ENCODE peak calls at places on chromosomes 1 and 21, in nine cellular contexts. H is stimulated activated naive B cell treated with anti-CD40 and anti-IgM and Interleukin-4, amounts not matched to agents 10 μg/mL and 1 μg/mL and 100 μg/mL, for 72 hours; N is brain microvascular endothelial cell; P is AG09309; R is EH; D is tibial nerve; V is NCI-H1694; Q is nephron progenitor cell; E is amniotic epithelial cell. S is an unnamed sample.
A peak's percentile ranks its signal among the peaks of the same experiment; 100 is the strongest.

GRCh38 chr1:56877973-56878372 is 23.4 kb downstream of the C8A start:
- DNase-seq in H (no peak), N (no peak), P (no peak), R (peak; percentile 48), D (no peak), V (no peak), Q (no peak), E (no peak), S (no peak)

GRCh38 chr1:245156736-245157505 is 2.1 kb downstream of the KIF26B start:
- DNase-seq in H (peak; percentile 29), N (peak; percentile 37), P (no peak), R (peak; percentile 64), D (no peak), V (no peak), Q (peak; percentile 43), E (peak; percentile 34), S (peak; percentile 78)

GRCh38 chr1:59803458-59804038 is 11.2 kb upstream of the HOOK1 start:
- DNase-seq in H (no peak), N (no peak), P (no peak), R (no peak), D (no peak), V (no peak), Q (no peak), E (no peak), S (no peak)

GRCh38 chr1:232137066-232137465 is 492.9 kb downstream of the SIPA1L2 start:
- DNase-seq in H (no peak), N (no peak), P (no peak), R (no peak), D (no peak), V (no peak), Q (no peak), E (no peak), S (no peak)

GRCh38 chr21:44897326-44898010 is 23.2 kb downstream of the ITGB2 start:
- DNase-seq in H (no peak), N (no peak), P (no peak), R (no peak), D (no peak), V (no peak), Q (peak; percentile 51), E (no peak), S (no peak)

GRCh38 chr1:203557390-203557789 is 63.4 kb downstream of the OPTC start:
- DNase-seq in H (no peak), N (peak; percentile 53), P (no peak), R (peak; percentile 98), D (no peak), V (no peak), Q (no peak), E (peak; percentile 77), S (peak; percentile 12)

GRCh38 chr1:42740756-42741580 is 932 bp upstream of the CLDN19 start:
- DNase-seq in H (no peak), N (no peak), P (no peak), R (no peak), D (no peak), V (no peak), Q (no peak), E (no peak), S (no peak)

GRCh38 chr1:151924691-151925587 is 15.6 kb upstream of the THEM4 start:
- DNase-seq in H (no peak), N (no peak), P (no peak), R (no peak), D (no peak), V (no peak), Q (no peak), E (no peak), S (no peak)

GRCh38 chr1:9426291-9426711 is 113.0 kb upstream of the SLC25A33 start:
- DNase-seq in H (peak; percentile 84), N (no peak), P (no peak), R (no peak), D (no peak), V (no peak), Q (no peak), E (no peak), S (no peak)

GRCh38 chr1:172662464-172663109 is 3.7 kb downstream of the FASLG start:
- DNase-seq in H (peak; percentile 64), N (peak; percentile 81), P (peak; percentile 53), R (peak; percentile 90), D (peak; percentile 42), V (no peak), Q (no peak), E (peak; percentile 84), S (no peak)

GRCh38 chr1:164767257-164768044 is 208.5 kb downstream of the PBX1 start:
- DNase-seq in H (no peak), N (peak; percentile 89), P (peak; percentile 82), R (peak; percentile 96), D (no peak), V (peak; percentile 81), Q (no peak), E (peak; percentile 99), S (no peak)

GRCh38 chr1:173417563-173417962 is 59.6 kb upstream of the PRDX6 start:
- DNase-seq in H (no peak), N (no peak), P (no peak), R (no peak), D (no peak), V (no peak), Q (no peak), E (no peak), S (no peak)

GRCh38 chr1:196877964-196878363 is 9.9 kb upstream of the CFHR4 start:
- DNase-seq in H (no peak), N (no peak), P (no peak), R (peak; percentile 3), D (no peak), V (no peak), Q (peak; percentile 56), E (peak; percentile 3), S (no peak)

GRCh38 chr1:4120557-4121292 is 220.7 kb upstream of the C1orf174 start:
- DNase-seq in H (no peak), N (no peak), P (no peak), R (no peak), D (no peak), V (no peak), Q (no peak), E (no peak), S (no peak)

GRCh38 chr1:210949039-210949438 is 184.9 kb downstream of the KCNH1 start:
- DNase-seq in H (no peak), N (no peak), P (no peak), R (no peak), D (no peak), V (no peak), Q (no peak), E (no peak), S (no peak)

GRCh38 chr1:166839600-166840308 is 479 bp downstream of the POGK start:
- DNase-seq in H (peak; percentile 31), N (no peak), P (no peak), R (peak; percentile 49), D (no peak), V (peak; percentile 6), Q (peak; percentile 64), E (peak; percentile 11), S (peak; percentile 58)

GRCh38 chr1:205480349-205481278 is 23.9 kb upstream of the CDK18 start:
- DNase-seq in H (peak; percentile 39), N (no peak), P (no peak), R (no peak), D (no peak), V (no peak), Q (no peak), E (no peak), S (no peak)

GRCh38 chr1:51063121-51063520 is 38.9 kb upstream of the C1orf185 start:
- DNase-seq in H (no peak), N (peak; percentile 90), P (peak; percentile 79), R (peak; percentile 93), D (no peak), V (no peak), Q (no peak), E (peak; percentile 86), S (no peak)

GRCh38 chr1:52551476-52552235 is 1.2 kb downstream of the TUT4 start:
- DNase-seq in H (no peak), N (peak; percentile 43), P (no peak), R (peak; percentile 41), D (peak; percentile 8), V (no peak), Q (peak; percentile 23), E (peak; percentile 92), S (peak; percentile 43)

GRCh38 chr21:29374481-29374880 is 75.8 kb downstream of the BACH1 start:
- DNase-seq in H (no peak), N (no peak), P (no peak), R (no peak), D (no peak), V (no peak), Q (no peak), E (no peak), S (no peak)

GRCh38 chr1:199696225-199696624 is 331.3 kb upstream of the NR5A2 start:
- DNase-seq in H (no peak), N (no peak), P (no peak), R (no peak), D (no peak), V (no peak), Q (no peak), E (no peak), S (no peak)

GRCh38 chr1:7430047-7430608 is 341.0 kb upstream of the VAMP3 start:
- DNase-seq in H (no peak), N (no peak), P (no peak), R (no peak), D (no peak), V (no peak), Q (no peak), E (no peak), S (no peak)

GRCh38 chr1:27106561-27107323 is 48.2 kb downstream of the SLC9A1 start:
- DNase-seq in H (peak; percentile 82), N (no peak), P (no peak), R (no peak), D (no peak), V (no peak), Q (no peak), E (no peak), S (no peak)

GRCh38 chr1:181016563-181016962 is 6.1 kb downstream of the STX6 start:
- DNase-seq in H (no peak), N (no peak), P (no peak), R (no peak), D (no peak), V (no peak), Q (no peak), E (peak; percentile 77), S (no peak)

GRCh38 chr1:224490540-224491537 is 56.2 kb upstream of the WDR26 start:
- DNase-seq in H (no peak), N (no peak), P (no peak), R (no peak), D (no peak), V (no peak), Q (no peak), E (no peak), S (no peak)

GRCh38 chr1:46128336-46128735 is 4.1 kb downstream of the PIK3R3 start:
- DNase-seq in H (no peak), N (no peak), P (no peak), R (peak; percentile 65), D (no peak), V (no peak), Q (no peak), E (no peak), S (no peak)

GRCh38 chr1:82227696-82228095 is 427.0 kb downstream of the ADGRL2 start:
- DNase-seq in H (no peak), N (peak; percentile 21), P (peak; percentile 0), R (no peak), D (peak; percentile 74), V (no peak), Q (no peak), E (no peak), S (no peak)

GRCh38 chr1:110616587-110616986 is 10.4 kb upstream of the KCNA2 start:
- DNase-seq in H (no peak), N (peak; percentile 33), P (no peak), R (peak; percentile 34), D (no peak), V (no peak), Q (no peak), E (peak; percentile 9), S (no peak)

GRCh38 chr1:116826818-116827606 is 72.8 kb downstream of the CD2 start:
- DNase-seq in H (peak; percentile 47), N (peak; percentile 64), P (no peak), R (peak; percentile 35), D (no peak), V (no peak), Q (no peak), E (peak; percentile 77), S (no peak)

GRCh38 chr1:12473596-12474329 is 144.2 kb downstream of the DHRS3 start:
- DNase-seq in H (no peak), N (no peak), P (no peak), R (peak; percentile 44), D (no peak), V (no peak), Q (no peak), E (peak; percentile 83), S (no peak)

GRCh38 chr21:43874085-43874785 is 9.2 kb downstream of the AGPAT3 start:
- DNase-seq in H (no peak), N (no peak), P (no peak), R (no peak), D (no peak), V (no peak), Q (no peak), E (no peak), S (no peak)

S was measured in G401.